ENCODE peak calls at places on chromosomes 12 and 14, in nine cellular contexts. K is NT2/D1, T is mucosa of gallbladder, F is activated B cell treated with CpG ODN at 0.5 μM for 24 hours, J is mesothelial cell of epicardium, E is NCI-H1105, G is fibroblast of pulmonary artery, D is GM10248, A is left lobe of liver. S is an unnamed sample.
A peak's percentile ranks its signal among the peaks of the same experiment; 100 is the strongest.

GRCh38 chr12:84995646-84996045 is 40.4 kb downstream of the TSPAN19 start:
- DNase-seq in K (no peak), D (no peak), T (no peak), G (no peak), J (no peak), F (no peak), E (no peak), A (no peak), S (no peak)

GRCh38 chr12:41026151-41026550 is 162.0 kb upstream of the PDZRN4 start:
- DNase-seq in A (no peak), J (no peak), T (no peak), F (no peak), K (no peak), D (no peak), E (no peak), G (no peak), S (no peak)

GRCh38 chr14:66507181-66507721 is 696 bp upstream of the GPHN start:
- DNase-seq in D (no peak), E (peak; percentile 56), K (peak; percentile 5), J (no peak), T (no peak), A (no peak), F (no peak), G (no peak), S (no peak)

GRCh38 chr12:93573552-93574223 is 1.2 kb downstream of the SOCS2 start:
- DNase-seq in D (no peak), A (no peak), F (no peak), J (no peak), E (no peak), K (no peak), T (no peak), G (no peak), S (peak; percentile 7)

GRCh38 chr14:94685681-94686485 is 73.7 kb downstream of the SERPINA3 start:
- DNase-seq in T (no peak), E (no peak), A (no peak), G (no peak), K (no peak), J (no peak), F (no peak), D (no peak), S (no peak)

GRCh38 chr12:14957769-14958168 is 3.6 kb downstream of the ARHGDIB start:
- DNase-seq in G (no peak), F (no peak), A (no peak), K (no peak), T (no peak), J (no peak), E (no peak), D (no peak), S (no peak)

GRCh38 chr12:124174406-124174805 is 120.5 kb upstream of the RFLNA start:
- DNase-seq in F (no peak), G (peak; percentile 18), E (no peak), D (no peak), T (no peak), A (no peak), K (no peak), J (no peak), S (no peak)

GRCh38 chr12:53972152-53972702 is 699 bp upstream of the HOXC11 start:
- DNase-seq in J (no peak), T (no peak), K (no peak), A (no peak), G (no peak), F (no peak), E (no peak), D (no peak), S (no peak)

S was measured in HuH-7.